ENCODE peak calls at places on chromosomes 6 and 20, in seven cellular contexts. X is neuronal stem cell, R is H9, V is IMR-90, K is mesenchymal stem cell, H is H1, O is trophoblast cell. P is an unnamed sample.

GRCh38 chr6:109891924-109892323 is 86.2 kb upstream of the GPR6 start:
- DNase-seq in R (no peak), X (no peak), H (no peak), O (no peak), K (no peak), V (no peak), P (no peak)

GRCh38 chr6:30618270-30618787 is 689 bp downstream of the MRPS18B start:
- DNase-seq in O (peak; percentile 21), R (no peak), K (no peak), X (no peak), V (no peak), H (no peak), P (no peak)

GRCh38 chr6:29976588-29977424 is 34.5 kb downstream of the HLA-A start:
- DNase-seq in O (peak; percentile 73), K (peak; percentile 81), X (peak; percentile 54), H (no peak), R (peak; percentile 74), V (peak; percentile 72), P (peak; percentile 91)

GRCh38 chr6:36622901-36623546 is 28.9 kb downstream of the SRSF3 start:
- DNase-seq in H (no peak), X (no peak), K (no peak), O (no peak), V (no peak), R (no peak), P (no peak)

GRCh38 chr6:154502564-154502963 is 7.9 kb downstream of the CNKSR3 start:
- DNase-seq in O (no peak), H (no peak), V (no peak), R (no peak), X (no peak), K (no peak), P (no peak)

GRCh38 chr20:50366270-50367103 is 143.7 kb upstream of the PTPN1 start:
- DNase-seq in O (peak; percentile 29), R (no peak), H (no peak), V (peak; percentile 75), X (no peak), K (peak; percentile 92), P (no peak)

GRCh38 chr6:35046862-35047261 is 94.3 kb downstream of the TCP11 start:
- DNase-seq in X (no peak), R (no peak), O (no peak), V (no peak), K (no peak), H (no peak), P (no peak)

GRCh38 chr6:118768904-118769325 is 117.5 kb upstream of the CEP85L start:
- DNase-seq in O (peak; percentile 35), X (no peak), K (no peak), V (no peak), H (no peak), R (no peak), P (no peak)

GRCh38 chr6:108627692-108628565 is 67.2 kb downstream of the FOXO3 start:
- DNase-seq in V (peak; percentile 88), X (no peak), H (no peak), O (peak; percentile 17), R (no peak), K (no peak), P (no peak)

GRCh38 chr20:41174373-41174772 is 37.0 kb downstream of the PLCG1 start:
- DNase-seq in K (no peak), V (no peak), X (no peak), O (no peak), H (no peak), R (peak; percentile 10), P (no peak)

GRCh38 chr6:111565316-111566221 is 40.1 kb downstream of the TRAF3IP2 start:
- DNase-seq in O (peak; percentile 46), K (no peak), H (no peak), R (peak; percentile 67), X (no peak), V (no peak), P (peak; percentile 81)

GRCh38 chr20:3410464-3410863 is 3.0 kb upstream of the DNAAF9 start:
- DNase-seq in X (no peak), K (no peak), R (no peak), H (no peak), O (no peak), V (no peak), P (no peak)

GRCh38 chr6:70479236-70479635 is 65.9 kb downstream of the FAM135A start:
- DNase-seq in V (peak; percentile 35), K (peak; percentile 10), H (no peak), X (no peak), O (no peak), R (no peak), P (no peak)

GRCh38 chr6:84282566-84282965 is 55.1 kb upstream of the CEP162 start:
- DNase-seq in V (peak; percentile 1), K (no peak), R (no peak), X (no peak), H (no peak), O (no peak), P (peak; percentile 6)

GRCh38 chr20:8226106-8226505 is 94.0 kb downstream of the PLCB1 start:
- DNase-seq in V (no peak), O (no peak), R (no peak), H (no peak), K (no peak), X (no peak), P (no peak)

GRCh38 chr6:157906537-157907061 is 75.1 kb upstream of the SYNJ2 start:
- DNase-seq in V (no peak), H (no peak), R (no peak), K (no peak), X (no peak), O (no peak), P (no peak)

GRCh38 chr6:436308-437041 is 44.9 kb downstream of the IRF4 start:
- DNase-seq in X (no peak), K (no peak), H (no peak), R (no peak), O (no peak), V (peak; percentile 60), P (no peak)

GRCh38 chr6:52507557-52508260 is 69.2 kb downstream of the TRAM2 start:
- DNase-seq in H (no peak), V (peak; percentile 81), K (peak; percentile 86), X (no peak), O (peak; percentile 41), R (no peak), P (no peak)

GRCh38 chr20:10619427-10619826 is 54.4 kb downstream of the JAG1 start:
- DNase-seq in V (peak; percentile 92), R (no peak), K (peak; percentile 95), H (no peak), X (no peak), O (no peak), P (peak; percentile 92)

GRCh38 chr20:63156221-63156671 is 59.7 kb downstream of the YTHDF1 start:
- DNase-seq in V (no peak), R (no peak), K (no peak), O (no peak), H (no peak), X (no peak), P (no peak)

GRCh38 chr6:67698534-67698933 is 936.5 kb upstream of the ADGRB3 start:
- DNase-seq in H (no peak), R (no peak), V (no peak), K (no peak), X (no peak), O (no peak), P (no peak)

GRCh38 chr6:83431545-83432165 is 804 bp upstream of the ME1 start:
- DNase-seq in R (peak; percentile 33), X (no peak), H (no peak), O (no peak), K (no peak), V (no peak), P (peak; percentile 49)

GRCh38 chr20:37944456-37944981 is 41.6 kb downstream of the VSTM2L start:
- DNase-seq in X (no peak), K (no peak), H (no peak), R (peak; percentile 25), O (no peak), V (no peak), P (no peak)

GRCh38 chr20:50519036-50519780 is 9.0 kb downstream of the PTPN1 start:
- DNase-seq in O (peak; percentile 68), K (no peak), X (no peak), V (no peak), H (no peak), R (no peak), P (no peak)

DNA sequence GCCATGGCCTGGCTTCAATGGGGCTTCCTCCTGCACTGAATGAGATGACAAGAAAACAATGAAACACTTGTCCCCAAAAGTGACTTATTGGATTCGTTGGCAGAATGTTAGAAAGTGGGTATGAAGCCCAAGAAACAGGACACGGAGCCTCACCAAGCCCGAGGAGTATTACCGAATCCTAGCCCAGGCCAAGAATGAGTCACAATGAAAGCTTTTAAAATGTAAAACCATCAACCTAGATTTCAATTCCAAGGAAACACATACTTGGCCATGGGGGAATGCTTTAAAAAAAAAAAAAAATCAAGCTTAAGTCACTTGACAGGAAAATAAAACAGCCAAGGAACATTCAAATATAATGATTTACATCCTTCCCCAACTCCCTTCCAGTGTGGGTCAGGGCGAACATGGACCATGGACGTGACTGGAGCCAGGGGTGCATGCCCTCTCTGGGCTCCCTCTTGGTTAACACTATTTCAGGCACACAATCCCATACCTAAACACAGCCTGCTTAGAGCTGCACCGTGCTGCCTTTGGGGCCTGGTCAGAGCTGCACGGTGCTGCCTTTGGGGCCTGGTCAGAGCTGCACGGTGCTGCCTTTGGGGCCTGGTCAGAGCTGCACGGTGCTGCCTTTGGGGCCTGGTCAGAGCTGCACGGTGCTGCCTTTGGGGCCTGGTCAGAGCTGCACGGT is 3.1 kb upstream of the STX16 start:
- DNase-seq in O (no peak), H (no peak), K (no peak), R (no peak), V (peak; percentile 82), X (no peak), P (no peak)
- H3K18ac ChIP-seq in O (no peak overlapping the region), H (no peak overlapping the region), K (no peak overlapping the region), R (no peak overlapping the region), V (no peak overlapping the region), X (no peak overlapping the region), P (no peak overlapping the region)

DNA sequence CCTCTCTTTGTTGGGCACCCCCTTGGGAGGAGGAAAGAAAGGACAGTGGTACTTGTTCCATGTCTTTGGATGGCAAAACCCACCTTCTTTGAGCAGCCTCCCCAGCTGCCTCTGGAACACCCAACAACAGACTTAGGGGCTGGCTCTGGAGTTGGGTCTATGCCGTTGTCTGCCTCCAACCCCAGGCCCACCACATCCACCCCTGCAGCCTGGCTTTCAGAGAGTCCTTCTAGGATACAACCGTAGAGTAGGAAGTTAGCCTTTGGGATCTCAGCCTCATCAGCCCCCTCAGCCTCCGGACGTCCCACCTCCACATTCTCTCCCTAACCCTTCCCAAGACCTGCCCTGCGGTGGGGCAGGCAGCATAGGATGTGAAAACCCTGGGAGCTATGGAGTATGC is 36.4 kb downstream of the FOXP4 start:
- DNase-seq in X (no peak), R (no peak), H (no peak), O (no peak), V (no peak), K (no peak), P (no peak)
- H3K18ac ChIP-seq in X (peak overlapping the region; percentile 52), R (no peak overlapping the region), H (no peak overlapping the region), O (no peak overlapping the region), V (no peak overlapping the region), K (peak overlapping the region; percentile 58), P (no peak overlapping the region)

GRCh38 chr6:28429781-28430180 is 13.5 kb downstream of the ZSCAN23 start:
- DNase-seq in H (no peak), X (no peak), R (peak; percentile 34), K (no peak), V (no peak), O (no peak), P (no peak)
- H3K18ac ChIP-seq in H (no peak overlapping the region), X (no peak overlapping the region), R (no peak overlapping the region), K (no peak overlapping the region), V (no peak overlapping the region), O (no peak overlapping the region), P (no peak overlapping the region)

GRCh38 chr6:133985970-133986369 is 32.9 kb downstream of the TBPL1 start:
- DNase-seq in K (no peak), V (no peak), H (no peak), O (no peak), X (no peak), R (no peak), P (no peak)
- H3K18ac ChIP-seq in K (no peak overlapping the region), V (peak overlapping the region; percentile 67), H (no peak overlapping the region), O (no peak overlapping the region), X (no peak overlapping the region), R (no peak overlapping the region), P (no peak overlapping the region)

P was measured in mesendoderm.